ENCODE peak calls at places on chromosomes 1 and 21, in eight cellular contexts. J is dermis microvascular lymphatic vessel endothelial cell; N is NCI-H1417 treated with DMSO at 0.1 percent for 48 hours; V is GM12865; D is SK-N-SH; P is HT1080; F is HuH-7; S is naive thymus-derived CD8-positive, alpha-beta T cell. G is an unnamed sample.

GRCh38 chr1:56411484-56412180 is 167.7 kb downstream of the PLPP3 start:
- DNase-seq in D (no peak), N (no peak), F (no peak), S (no peak), V (no peak), P (no peak), J (peak; percentile 93), G (no peak)

GRCh38 chr1:29397981-29398380 is 161.7 kb downstream of the PTPRU start:
- DNase-seq in S (no peak), D (peak; percentile 1), P (no peak), F (no peak), V (no peak), J (no peak), N (no peak), G (no peak)

GRCh38 chr1:59291566-59291965 is 5.3 kb upstream of the FGGY start:
- DNase-seq in P (no peak), V (no peak), S (no peak), N (no peak), D (no peak), J (no peak), F (no peak), G (no peak)

GRCh38 chr1:68166348-68166747 is 66.0 kb downstream of the WLS start:
- DNase-seq in F (no peak), P (no peak), N (no peak), V (no peak), D (no peak), S (no peak), J (no peak), G (no peak)

GRCh38 chr1:7703321-7704213 is 67.5 kb upstream of the VAMP3 start:
- DNase-seq in S (no peak), J (no peak), V (no peak), N (no peak), F (no peak), D (peak; percentile 89), P (no peak), G (peak; percentile 67)

GRCh38 chr1:3274972-3275371 is 179.5 kb upstream of the ARHGEF16 start:
- DNase-seq in N (no peak), D (no peak), F (no peak), P (no peak), V (no peak), S (no peak), J (no peak), G (no peak)

GRCh38 chr1:214538497-214538896 is 12.9 kb downstream of the PTPN14 start:
- DNase-seq in P (no peak), N (no peak), D (no peak), F (no peak), J (no peak), V (no peak), S (no peak), G (no peak)

GRCh38 chr1:19504796-19505693 is 19.7 kb upstream of the CAPZB start:
- DNase-seq in S (no peak), D (no peak), J (peak; percentile 85), P (peak; percentile 49), F (no peak), V (no peak), N (no peak), G (no peak)

GRCh38 chr21:16509466-16509865 is 779.7 kb downstream of the USP25 start:
- DNase-seq in P (no peak), S (no peak), D (no peak), V (no peak), N (no peak), J (no peak), F (no peak), G (no peak)

GRCh38 chr1:21762022-21762404 is 20.9 kb downstream of the USP48 start:
- DNase-seq in S (no peak), D (no peak), N (no peak), V (peak; percentile 93), F (no peak), J (no peak), P (no peak), G (no peak)

GRCh38 chr1:230895452-230895851 is 27.1 kb upstream of the C1orf198 start:
- DNase-seq in F (no peak), J (no peak), P (no peak), D (no peak), N (no peak), V (no peak), S (no peak), G (no peak)

GRCh38 chr21:31873696-31874599 is 1.1 kb downstream of the HUNK start:
- DNase-seq in V (peak; percentile 11), J (peak; percentile 12), N (no peak), P (no peak), F (peak; percentile 59), D (peak; percentile 91), S (peak; percentile 5), G (peak; percentile 76)

GRCh38 chr1:225461533-225462428 is 33.9 kb upstream of the LBR start:
- DNase-seq in F (no peak), D (peak; percentile 75), S (no peak), J (no peak), N (no peak), V (no peak), P (no peak), G (no peak)

GRCh38 chr21:44421901-44422840 is 33.1 kb upstream of the LRRC3 start:
- DNase-seq in P (no peak), J (no peak), D (no peak), F (no peak), N (no peak), V (no peak), S (no peak), G (no peak)

GRCh38 chr1:192660613-192661012 is 24.7 kb downstream of the RGS13 start:
- DNase-seq in F (no peak), V (no peak), P (no peak), N (no peak), D (no peak), J (no peak), S (no peak), G (no peak)

GRCh38 chr1:181121498-181121897 is 33.0 kb downstream of the IER5 start:
- DNase-seq in D (no peak), S (no peak), N (no peak), V (no peak), P (no peak), J (no peak), F (no peak), G (no peak)